ENCODE peak calls at places on chromosome X, in nine cellular contexts. I, G, B, H, Z, Q, A, O and V are unnamed samples.

GRCh38 chrX:17359500-17359899 is 15.5 kb upstream of the NHS start:
- DNase-seq in G (no peak), A (no peak), Q (no peak), Z (no peak), B (no peak), I (peak), O (no peak), H (no peak), V (no peak)

GRCh38 chrX:13689519-13690211 is 737 bp downstream of the RAB9A start:
- DNase-seq in O (no peak), G (no peak), Z (peak), I (peak), H (no peak), B (no peak), A (no peak), Q (no peak), V (no peak)

GRCh38 chrX:28920554-28920953 is 333.3 kb downstream of the IL1RAPL1 start:
- DNase-seq in G (no peak), Z (peak), A (no peak), H (no peak), Q (no peak), O (no peak), I (no peak), B (no peak), V (no peak)

GRCh38 chrX:32538554-32538953 is 672.8 kb downstream of the DMD start:
- DNase-seq in G (no peak), O (no peak), H (no peak), A (no peak), I (no peak), B (no peak), Z (no peak), Q (no peak), V (no peak)

GRCh38 chrX:57177070-57177469 is 39.9 kb upstream of the SPIN2A start:
- DNase-seq in I (no peak), O (no peak), Z (no peak), H (no peak), A (no peak), G (no peak), Q (no peak), B (no peak), V (no peak)

GRCh38 chrX:150536455-150537116 is 31.8 kb upstream of the MTM1 start:
- DNase-seq in B (no peak), I (no peak), Q (no peak), H (no peak), G (no peak), Z (no peak), O (no peak), A (no peak), V (no peak)

GRCh38 chrX:19888419-19888879 is 1.0 kb upstream of the SH3KBP1 start:
- DNase-seq in A (peak), Q (no peak), Z (peak), G (peak), I (peak), O (no peak), H (peak), B (no peak), V (peak)

GRCh38 chrX:149282909-149283308 is 222.2 kb downstream of the IDS start:
- DNase-seq in B (no peak), H (no peak), Z (no peak), G (no peak), I (no peak), Q (no peak), O (no peak), A (no peak), V (no peak)

GRCh38 chrX:48689143-48689920 is 5.7 kb downstream of the WAS start:
- DNase-seq in Z (no peak), Q (no peak), A (no peak), H (no peak), O (no peak), G (no peak), B (no peak), I (no peak), V (no peak)

GRCh38 chrX:118182050-118182449 is 65.4 kb upstream of the KLHL13 start:
- DNase-seq in I (no peak), B (no peak), Z (no peak), G (no peak), A (no peak), Q (no peak), O (no peak), H (no peak), V (no peak)

GRCh38 chrX:10111364-10112148 is 45.2 kb upstream of the CLCN4 start:
- DNase-seq in I (peak), G (peak), O (peak), Z (no peak), Q (no peak), B (peak), H (no peak), A (peak), V (no peak)

GRCh38 chrX:27438937-27439336 is 24.2 kb downstream of the PPP4R3C start:
- DNase-seq in A (no peak), I (no peak), Q (no peak), H (no peak), G (no peak), Z (no peak), B (no peak), O (no peak), V (no peak)

GRCh38 chrX:118847676-118848075 is 24.1 kb downstream of the ZCCHC12 start:
- DNase-seq in A (no peak), I (peak), G (no peak), Z (peak), B (no peak), O (no peak), Q (no peak), H (peak), V (peak)